ENCODE peak calls at places on chromosomes 2 and 18, in six cellular contexts. R, K, D, S, G and F are unnamed samples.

GRCh38 chr18:55589625-55590291 is 1.8 kb upstream of the TCF4 start:
- DNase-seq in K (peak), D (peak), S (peak), R (peak), G (peak), F (peak)

GRCh38 chr2:207749873-207750272 is 19.8 kb downstream of the FZD5 start:
- DNase-seq in S (no peak), D (no peak), K (no peak), R (no peak), G (peak), F (no peak)

GRCh38 chr2:15660491-15661294 is 69.0 kb downstream of the DDX1 start:
- DNase-seq in K (no peak), S (no peak), D (no peak), G (no peak), R (no peak), F (no peak)

GRCh38 chr2:67436221-67436620 is 39.1 kb downstream of the ETAA1 start:
- DNase-seq in D (no peak), K (no peak), S (no peak), R (no peak), G (no peak), F (no peak)

GRCh38 chr18:12403601-12404506 is 3.9 kb upstream of the PRELID3A start:
- DNase-seq in R (no peak), S (peak), G (peak), D (no peak), K (no peak), F (no peak)

GRCh38 chr18:55998071-55998522 is 410.1 kb upstream of the TCF4 start:
- DNase-seq in G (peak), R (no peak), S (peak), D (no peak), K (no peak), F (no peak)

GRCh38 chr18:32911660-32912284 is 138.9 kb upstream of the KLHL14 start:
- DNase-seq in K (no peak), R (no peak), D (no peak), S (peak), G (peak), F (no peak)

GRCh38 chr2:20428717-20429490 is 18.0 kb upstream of the RHOB start:
- DNase-seq in K (no peak), D (no peak), G (no peak), R (no peak), S (no peak), F (no peak)

GRCh38 chr2:226410212-226410611 is 389.4 kb downstream of the IRS1 start:
- DNase-seq in K (no peak), S (peak), D (no peak), G (no peak), R (no peak), F (no peak)

GRCh38 chr2:219269362-219270054 is 9.7 kb upstream of the DNAJB2 start:
- DNase-seq in D (no peak), R (no peak), G (no peak), S (no peak), K (no peak), F (no peak)

GRCh38 chr2:23900927-23901322 is 26.0 kb downstream of the ATAD2B start:
- DNase-seq in D (no peak), R (no peak), G (peak), S (peak), K (no peak), F (peak)

GRCh38 chr2:44392338-44392943 is 30.7 kb downstream of the CAMKMT start:
- DNase-seq in G (peak), K (peak), R (peak), S (peak), D (peak), F (no peak)

GRCh38 chr2:61995059-61995458 is 89.6 kb downstream of the COMMD1 start:
- DNase-seq in R (no peak), D (no peak), S (no peak), G (peak), K (no peak), F (no peak)

GRCh38 chr2:43222472-43223146 is 3.8 kb downstream of the ZFP36L2 start:
- DNase-seq in K (no peak), R (no peak), S (peak), D (no peak), G (peak), F (no peak)
- H3K4me3 ChIP-seq in K (peak), R (peak), S (peak), D (peak), G (peak), F (peak)

GRCh38 chr2:46131-46470 is 204 bp downstream of the FAM110C start:
- DNase-seq in G (no peak), R (no peak), D (no peak), S (no peak), K (no peak), F (no peak)

GRCh38 chr2:47346-48218 is 1.3 kb upstream of the FAM110C start:
- DNase-seq in S (no peak), K (no peak), G (no peak), R (peak), D (no peak), F (no peak)

GRCh38 chr2:46471-47345 is at the start of gene FAM110C:
- DNase-seq in G (peak), R (no peak), K (peak), S (peak), D (no peak), F (no peak)

GRCh38 chr2:44748-45341 is 1.5 kb downstream of the FAM110C start:
- DNase-seq in K (no peak), G (no peak), D (no peak), S (no peak), R (no peak), F (no peak)

GRCh38 chr2:45342-46130 is 769 bp downstream of the FAM110C start:
- DNase-seq in G (no peak), R (no peak), D (no peak), K (no peak), S (no peak), F (no peak)
- H3K4me3 ChIP-seq in G (no peak), R (peak), D (no peak), K (peak), S (no peak), F (peak)

DNA sequence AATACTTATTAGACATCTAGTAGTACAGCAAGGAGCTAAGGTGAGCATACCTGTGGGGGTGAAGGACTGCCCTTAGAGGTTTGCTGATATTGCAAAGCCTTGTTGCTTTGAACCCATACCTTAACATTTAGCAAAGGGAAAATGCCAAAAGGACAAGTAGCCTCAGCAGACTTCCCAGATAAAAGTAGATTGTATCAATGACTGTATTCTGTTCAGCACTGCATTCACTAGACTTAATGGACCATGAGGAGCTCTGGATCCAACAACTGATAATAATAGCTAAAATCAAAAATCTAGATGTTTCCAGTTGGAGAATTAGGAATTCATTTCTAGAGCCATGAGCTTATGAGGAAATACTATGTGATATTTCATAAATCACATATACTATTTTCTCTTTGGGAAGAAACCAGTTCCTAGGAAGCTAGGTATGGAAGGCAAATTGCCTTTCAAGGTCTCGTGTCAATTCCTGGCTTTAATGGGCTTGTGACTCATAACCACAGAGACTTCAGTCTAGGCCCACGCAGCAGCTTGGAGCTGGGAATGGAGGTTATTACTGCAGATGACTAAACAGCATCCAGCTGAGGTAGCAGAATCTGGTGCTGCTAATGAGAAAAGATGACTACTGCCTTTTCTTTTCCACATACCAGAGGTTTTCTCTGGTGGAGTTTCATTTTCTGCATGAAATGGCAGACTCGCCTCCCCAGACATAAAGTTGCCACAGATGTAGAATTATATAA is 191.2 kb upstream of the NABP1 start:
- DNase-seq in G (peak), S (peak), D (no peak), K (no peak), R (no peak), F (no peak)
- H3K4me3 ChIP-seq in G (no peak), S (no peak), D (no peak), K (no peak), R (no peak), F (no peak)

DNA sequence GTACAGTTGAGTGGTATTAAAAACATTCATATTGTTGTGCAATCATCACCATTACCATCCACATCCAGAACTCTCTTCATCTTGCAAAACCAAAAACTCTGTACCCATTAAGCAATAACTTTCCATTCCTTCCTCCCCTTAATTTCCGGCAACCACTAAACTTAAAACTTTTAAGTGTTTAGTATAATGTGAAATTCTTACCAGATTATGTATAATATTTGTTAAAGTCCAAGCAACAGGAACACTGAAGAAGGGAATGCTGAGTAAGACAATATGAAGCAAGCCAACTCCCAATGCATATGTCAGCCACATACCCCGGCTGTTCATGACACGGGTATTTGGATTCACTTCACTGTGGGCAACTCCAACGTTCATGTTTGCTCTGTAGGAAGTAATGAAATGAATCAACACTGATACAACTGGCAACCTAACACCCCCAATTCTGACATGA is 1.9 kb downstream of the ORMDL1 start:
- DNase-seq in S (peak), G (peak), D (no peak), K (no peak), R (no peak), F (no peak)
- H3K4me3 ChIP-seq in S (peak), G (peak), D (peak), K (peak), R (peak), F (no peak)

GRCh38 chr2:148508878-148509702 is 135.5 kb upstream of the EPC2 start:
- DNase-seq in S (peak), K (peak), D (peak), G (peak), R (peak), F (peak)
- H3K4me3 ChIP-seq in S (peak), K (peak), D (peak), G (peak), R (peak), F (peak)

GRCh38 chr2:111705206-111705605 is 178.8 kb downstream of the ANAPC1 start:
- DNase-seq in K (no peak), D (peak), G (no peak), S (no peak), R (peak), F (no peak)
- H3K4me3 ChIP-seq in K (no peak), D (peak), G (no peak), S (no peak), R (peak), F (no peak)

GRCh38 chr2:212535963-212536362 is 2.6 kb downstream of the ERBB4 start:
- DNase-seq in K (no peak), R (no peak), S (no peak), D (no peak), G (no peak), F (no peak)
- H3K4me3 ChIP-seq in K (peak), R (no peak), S (no peak), D (no peak), G (no peak), F (peak)

DNA sequence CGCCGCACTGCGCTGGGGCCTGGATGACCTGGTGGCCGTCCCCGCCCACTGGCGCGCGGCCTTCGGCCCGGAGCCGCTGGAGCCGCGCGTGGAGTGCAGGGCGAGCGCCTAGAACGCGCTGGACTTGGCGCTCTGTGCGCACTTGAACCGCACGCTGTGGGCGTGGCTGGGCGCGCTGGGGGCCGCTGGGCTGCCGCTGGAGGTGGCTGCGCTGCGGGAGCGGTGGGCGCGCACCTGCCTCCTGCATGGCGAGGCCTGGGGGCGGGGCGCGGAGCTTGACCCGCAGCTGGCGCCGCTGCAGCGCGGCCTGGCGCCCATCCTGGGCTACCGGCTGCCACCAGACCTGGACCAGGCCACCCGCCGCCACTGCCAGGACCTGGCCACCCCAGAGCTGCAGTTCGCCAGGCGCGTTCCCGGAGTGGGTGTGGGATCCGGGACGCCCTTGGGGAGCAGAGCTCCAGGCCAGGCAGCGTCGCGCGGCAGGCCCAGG is 9.9 kb downstream of the AQP12B start:
- DNase-seq in K (no peak), R (no peak), S (no peak), D (no peak), G (no peak), F (no peak)
- H3K4me3 ChIP-seq in K (no peak), R (no peak), S (no peak), D (no peak), G (no peak), F (no peak)